ENCODE peak calls at places on chromosomes 1 and 21, in four cellular contexts. I is keratinocyte, Y is lower lobe of right lung, K is fibroblast of lung. Z is an unnamed sample.

GRCh38 chr1:77542784-77543183 is 139.7 kb downstream of the ZZZ3 start:
- DNase-seq in I (no peak), Y (no peak), K (peak), Z (no peak)

GRCh38 chr1:83905315-83905907 is 93.5 kb downstream of the TTLL7 start:
- DNase-seq in I (no peak), Y (no peak), K (peak), Z (no peak)

GRCh38 chr1:92503926-92504750 is 17.4 kb upstream of the GFI1 start:
- DNase-seq in I (no peak), Y (no peak), K (no peak), Z (no peak)

GRCh38 chr1:70220015-70220414 is 1.2 kb upstream of the SRSF11 start:
- DNase-seq in I (no peak), Y (no peak), K (no peak), Z (no peak)

GRCh38 chr1:82171955-82172354 is 371.2 kb downstream of the ADGRL2 start:
- DNase-seq in I (no peak), Y (no peak), K (no peak), Z (no peak)

GRCh38 chr1:188170446-188170845 is 1341.7 kb downstream of the PLA2G4A start:
- DNase-seq in I (no peak), Y (no peak), K (no peak), Z (no peak)

GRCh38 chr1:182054698-182055326 is 6.7 kb downstream of the ZNF648 start:
- DNase-seq in I (no peak), Y (no peak), K (peak), Z (no peak)

GRCh38 chr1:67019600-67020136 is 34.3 kb downstream of the SLC35D1 start:
- DNase-seq in I (no peak), Y (no peak), K (peak), Z (no peak)

GRCh38 chr1:85577421-85578320 is 2.9 kb upstream of the CCN1 start:
- DNase-seq in I (no peak), Y (no peak), K (peak), Z (no peak)

GRCh38 chr21:34513109-34513675 is 1.2 kb upstream of the KCNE1 start:
- DNase-seq in I (no peak), Y (no peak), K (peak), Z (no peak)

GRCh38 chr1:243646841-243647240 is 203.2 kb downstream of the AKT3 start:
- DNase-seq in I (no peak), Y (no peak), K (no peak), Z (no peak)

GRCh38 chr1:155175281-155175926 is 1.8 kb downstream of the TRIM46 start:
- DNase-seq in I (no peak), Y (no peak), K (no peak), Z (no peak)

GRCh38 chr1:11536573-11537379 is 57.8 kb downstream of the DISP3 start:
- DNase-seq in I (no peak), Y (no peak), K (no peak), Z (peak)

GRCh38 chr1:22969224-22969829 is 3.3 kb downstream of the LACTBL1 start:
- DNase-seq in I (no peak), Y (no peak), K (peak), Z (no peak)

GRCh38 chr1:33131191-33131590 is 50.2 kb downstream of the AZIN2 start:
- DNase-seq in I (no peak), Y (no peak), K (no peak), Z (no peak)

GRCh38 chr1:108644984-108645383 is 15.9 kb downstream of the HENMT1 start:
- DNase-seq in I (no peak), Y (peak), K (no peak), Z (no peak)

GRCh38 chr1:27011058-27011764 is 1.4 kb downstream of the TENT5B start:
- DNase-seq in I (no peak), Y (peak), K (peak), Z (peak)

GRCh38 chr1:246032111-246032551 is 474.9 kb downstream of the SMYD3 start:
- DNase-seq in I (no peak), Y (no peak), K (no peak), Z (no peak)

GRCh38 chr1:8089535-8090228 is 63.6 kb upstream of the ERRFI1 start:
- DNase-seq in I (no peak), Y (no peak), K (peak), Z (no peak)

GRCh38 chr1:110605446-110605845 is 712 bp downstream of the KCNA2 start:
- DNase-seq in I (no peak), Y (no peak), K (no peak), Z (no peak)

GRCh38 chr1:110466646-110467280 is 15.8 kb downstream of the PROK1 start:
- DNase-seq in I (no peak), Y (no peak), K (no peak), Z (no peak)

GRCh38 chr21:32215306-32215685 is 63.6 kb downstream of the MIS18A start:
- DNase-seq in I (no peak), Y (no peak), K (no peak), Z (no peak)

GRCh38 chr1:224647449-224647848 is 31.3 kb downstream of the CNIH3 start:
- DNase-seq in I (no peak), Y (no peak), K (no peak), Z (no peak)

GRCh38 chr1:202834771-202835547 is 24.2 kb downstream of the PCAT6 start:
- DNase-seq in I (no peak), Y (no peak), K (no peak), Z (no peak)

GRCh38 chr21:44324106-44324853 is 14.9 kb downstream of the CFAP410 start:
- DNase-seq in I (no peak), Y (no peak), K (no peak), Z (no peak)

GRCh38 chr1:167765496-167765895 is 43.7 kb downstream of the MPZL1 start:
- DNase-seq in I (no peak), Y (no peak), K (no peak), Z (no peak)

GRCh38 chr1:9443913-9444445 is 95.3 kb upstream of the SLC25A33 start:
- DNase-seq in I (no peak), Y (no peak), K (peak), Z (no peak)

GRCh38 chr1:9442986-9443385 is 96.3 kb upstream of the SLC25A33 start:
- DNase-seq in I (no peak), Y (no peak), K (no peak), Z (no peak)

GRCh38 chr1:9440261-9440660 is 99.0 kb upstream of the SLC25A33 start:
- DNase-seq in I (no peak), Y (no peak), K (no peak), Z (no peak)

GRCh38 chr1:9440763-9441194 is 98.5 kb upstream of the SLC25A33 start:
- DNase-seq in I (no peak), Y (no peak), K (no peak), Z (no peak)

DNA sequence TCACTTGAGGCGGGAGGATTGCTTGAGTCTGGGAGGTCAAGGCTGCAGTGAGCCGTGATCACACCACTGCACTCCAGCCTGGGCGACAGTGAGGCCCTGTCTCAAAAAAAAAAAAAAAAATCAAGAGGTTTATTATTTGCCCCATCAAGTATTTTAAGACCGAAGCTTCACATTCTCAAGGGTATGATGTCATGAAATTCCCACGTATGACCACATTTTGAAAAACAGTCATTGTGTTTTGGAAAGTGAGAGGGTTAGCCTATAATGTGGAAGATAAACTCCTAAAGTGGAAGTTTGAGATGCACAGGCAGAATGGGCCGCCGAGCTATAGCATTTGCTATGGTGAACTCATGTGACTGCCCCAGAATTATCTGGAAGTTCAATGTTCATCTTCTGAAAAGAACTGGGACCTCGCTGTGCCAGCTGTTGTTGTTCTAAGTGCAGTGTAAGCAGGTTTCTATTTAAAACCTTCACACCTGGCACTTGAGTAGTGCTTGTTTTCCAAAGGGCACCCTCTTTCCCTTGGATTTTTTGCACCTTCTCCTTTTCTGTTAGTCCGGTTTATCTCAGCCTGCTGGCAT is 96.9 kb upstream of the SLC25A33 start:
- DNase-seq in I (no peak), Y (no peak), K (peak), Z (no peak)
- H3K27ac ChIP-seq in I (no peak), Y (peak), K (no peak), Z (no peak)

GRCh38 chr1:236514703-236515442 is 8.9 kb upstream of the LGALS8 start:
- DNase-seq in I (no peak), Y (no peak), K (no peak), Z (no peak)

GRCh38 chr1:236509203-236509602 is 14.6 kb upstream of the LGALS8 start:
- DNase-seq in I (no peak), Y (no peak), K (no peak), Z (no peak)

GRCh38 chr1:236509647-236510401 is 14.0 kb upstream of the LGALS8 start:
- DNase-seq in I (no peak), Y (no peak), K (no peak), Z (no peak)

GRCh38 chr1:236508593-236509027 is 15.2 kb upstream of the LGALS8 start:
- DNase-seq in I (no peak), Y (no peak), K (no peak), Z (no peak)

DNA sequence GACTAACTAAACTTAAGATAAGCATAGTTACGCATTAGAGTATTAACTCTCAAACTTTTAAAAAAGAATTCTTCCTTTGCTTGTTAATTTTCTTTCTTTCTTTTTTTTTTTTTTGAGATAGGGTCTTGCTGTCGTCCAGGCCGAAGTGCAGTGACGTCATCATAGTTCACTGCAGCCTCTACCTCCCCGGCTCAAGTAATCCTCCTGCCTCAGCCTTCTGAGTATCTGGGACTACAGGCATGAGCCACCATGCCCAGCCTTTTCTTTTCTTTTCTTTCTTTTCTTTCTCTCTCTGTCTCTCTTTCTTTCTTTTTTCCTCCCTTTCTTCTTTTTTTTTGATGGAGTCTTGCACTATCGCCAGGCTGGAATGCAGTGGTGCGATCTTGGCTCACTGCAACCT is 11.8 kb upstream of the LGALS8 start:
- DNase-seq in I (no peak), Y (no peak), K (no peak), Z (no peak)
- H3K27ac ChIP-seq in I (no peak), Y (no peak), K (no peak), Z (no peak)

DNA sequence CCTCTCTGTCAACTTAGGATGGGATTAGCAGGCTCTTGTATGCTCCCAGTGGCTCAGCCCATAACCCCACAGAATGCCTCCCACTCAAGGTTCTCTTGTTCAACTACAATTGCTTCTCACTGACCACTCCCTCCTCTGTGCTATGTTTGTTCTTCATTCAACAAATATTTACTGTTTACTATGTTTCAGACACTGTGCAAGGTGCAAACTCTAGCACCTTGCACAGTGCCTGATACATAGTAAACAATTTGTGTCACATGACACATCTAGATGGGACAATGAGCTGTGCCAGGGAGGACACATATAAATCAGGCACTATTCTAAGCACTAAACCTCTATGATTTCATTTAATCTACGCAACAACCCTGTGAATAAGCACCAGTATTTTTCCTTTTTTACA is 15.4 kb downstream of the ATP1A2 start:
- DNase-seq in I (no peak), Y (no peak), K (no peak), Z (no peak)
- H3K27ac ChIP-seq in I (no peak), Y (no peak), K (no peak), Z (no peak)

DNA sequence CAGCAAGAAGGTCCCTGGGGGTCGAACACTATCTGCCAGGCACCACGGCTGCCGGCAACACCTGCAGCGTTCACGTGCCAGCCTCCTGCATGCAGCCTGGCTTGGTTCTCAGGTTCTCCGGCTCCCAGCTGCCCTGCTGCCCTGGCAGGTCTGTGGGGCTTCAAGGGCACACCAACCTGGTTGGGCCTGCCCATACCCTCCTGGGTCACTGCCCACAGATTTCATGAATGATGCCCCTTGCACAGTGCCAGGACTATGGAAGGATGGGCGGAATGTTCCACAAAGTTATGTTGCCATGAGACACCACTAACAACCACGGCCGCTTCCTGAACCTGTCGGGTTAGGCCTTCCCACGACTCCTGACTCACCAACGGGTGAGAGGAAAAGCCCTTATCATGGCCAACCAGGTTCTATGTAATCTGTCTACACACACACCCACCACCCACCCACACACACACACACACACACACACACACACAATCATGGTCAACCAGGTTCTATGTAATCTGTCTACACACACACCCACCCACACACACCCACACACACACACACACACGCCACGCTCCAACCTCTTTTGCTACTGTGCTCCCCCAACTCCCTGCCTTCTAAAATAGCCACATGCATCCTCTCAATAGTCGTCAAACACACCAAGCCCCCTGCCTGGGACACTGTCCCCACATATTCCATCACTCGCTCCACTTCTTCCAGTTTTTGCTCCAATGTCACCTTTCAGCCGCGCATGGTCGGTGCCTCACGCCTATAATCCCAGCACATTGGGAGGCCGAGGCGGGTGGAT is 32.2 kb downstream of the HSPG2 start:
- DNase-seq in I (peak), Y (no peak), K (peak), Z (peak)
- H3K27ac ChIP-seq in I (peak), Y (peak), K (no peak), Z (no peak)

Z was measured in RWPE2.